ENCODE peak calls at places on chromosomes 6 and 20, in ten cellular contexts. One of them, this sample, is unnamed.

GRCh38 chr6:80205404-80205803 is 98.9 kb downstream of the BCKDHB start:
- DNase-seq in keratinocyte: no peak
- DNase-seq in neural progenitor cell: no peak
- DNase-seq in NT2/D1: no peak
- DNase-seq in GM12878: no peak
- DNase-seq in HCT116: no peak
- DNase-seq in astrocyte: no peak
- DNase-seq in IMR-90: no peak
- DNase-seq in H9: no peak
- DNase-seq in PC-3: no peak
- DNase-seq in this sample: no peak

GRCh38 chr20:31835977-31836852 is 9.2 kb downstream of the FOXS1 start:
- DNase-seq in keratinocyte: peak; percentile 23
- DNase-seq in neural progenitor cell: no peak
- DNase-seq in NT2/D1: no peak
- DNase-seq in GM12878: peak; percentile 23
- DNase-seq in HCT116: peak; percentile 51
- DNase-seq in astrocyte: peak; percentile 91
- DNase-seq in IMR-90: peak; percentile 92
- DNase-seq in H9: no peak
- DNase-seq in PC-3: peak; percentile 94
- DNase-seq in this sample: peak; percentile 95

GRCh38 chr20:50224553-50225255 is 34.1 kb downstream of the CEBPB start:
- DNase-seq in keratinocyte: no peak
- DNase-seq in neural progenitor cell: no peak
- DNase-seq in NT2/D1: no peak
- DNase-seq in GM12878: no peak
- DNase-seq in HCT116: no peak
- DNase-seq in astrocyte: peak; percentile 95
- DNase-seq in IMR-90: peak; percentile 97
- DNase-seq in H9: no peak
- DNase-seq in PC-3: no peak
- DNase-seq in this sample: peak; percentile 93

GRCh38 chr6:152295346-152295745 is 341.8 kb downstream of the SYNE1 start:
- DNase-seq in keratinocyte: no peak
- DNase-seq in neural progenitor cell: no peak
- DNase-seq in NT2/D1: no peak
- DNase-seq in GM12878: no peak
- DNase-seq in HCT116: no peak
- DNase-seq in astrocyte: peak; percentile 98
- DNase-seq in IMR-90: peak; percentile 99
- DNase-seq in H9: no peak
- DNase-seq in PC-3: peak; percentile 47
- DNase-seq in this sample: no peak

GRCh38 chr6:4174042-4174441 is 38.7 kb upstream of the ECI2 start:
- DNase-seq in keratinocyte: no peak
- DNase-seq in neural progenitor cell: no peak
- DNase-seq in NT2/D1: no peak
- DNase-seq in GM12878: no peak
- DNase-seq in HCT116: no peak
- DNase-seq in astrocyte: no peak
- DNase-seq in IMR-90: peak; percentile 87
- DNase-seq in H9: no peak
- DNase-seq in PC-3: peak; percentile 66
- DNase-seq in this sample: no peak

GRCh38 chr6:25934181-25934580 is 3.7 kb upstream of the SLC17A2 start:
- DNase-seq in keratinocyte: no peak
- DNase-seq in neural progenitor cell: no peak
- DNase-seq in NT2/D1: no peak
- DNase-seq in GM12878: no peak
- DNase-seq in HCT116: no peak
- DNase-seq in astrocyte: no peak
- DNase-seq in IMR-90: no peak
- DNase-seq in H9: no peak
- DNase-seq in PC-3: no peak
- DNase-seq in this sample: no peak

GRCh38 chr6:152642578-152643375 is 5.6 kb upstream of the SYNE1 start:
- DNase-seq in keratinocyte: no peak
- DNase-seq in neural progenitor cell: peak; percentile 77
- DNase-seq in NT2/D1: peak; percentile 38
- DNase-seq in GM12878: no peak
- DNase-seq in HCT116: peak; percentile 53
- DNase-seq in astrocyte: peak; percentile 20
- DNase-seq in IMR-90: peak; percentile 55
- DNase-seq in H9: peak; percentile 92
- DNase-seq in PC-3: peak; percentile 60
- DNase-seq in this sample: peak; percentile 78

GRCh38 chr6:42378536-42378935 is 73.2 kb downstream of the TRERF1 start:
- DNase-seq in keratinocyte: no peak
- DNase-seq in neural progenitor cell: no peak
- DNase-seq in NT2/D1: no peak
- DNase-seq in GM12878: no peak
- DNase-seq in HCT116: no peak
- DNase-seq in astrocyte: no peak
- DNase-seq in IMR-90: no peak
- DNase-seq in H9: no peak
- DNase-seq in PC-3: no peak
- DNase-seq in this sample: no peak

GRCh38 chr20:37911838-37912273 is 8.9 kb downstream of the VSTM2L start:
- DNase-seq in keratinocyte: no peak
- DNase-seq in neural progenitor cell: peak; percentile 85
- DNase-seq in NT2/D1: peak; percentile 70
- DNase-seq in GM12878: no peak
- DNase-seq in HCT116: no peak
- DNase-seq in astrocyte: peak; percentile 23
- DNase-seq in IMR-90: peak; percentile 4
- DNase-seq in H9: peak; percentile 87
- DNase-seq in PC-3: peak; percentile 25
- DNase-seq in this sample: no peak

GRCh38 chr6:168208436-168208835 is 111.1 kb downstream of the DACT2 start:
- DNase-seq in keratinocyte: no peak
- DNase-seq in neural progenitor cell: no peak
- DNase-seq in NT2/D1: no peak
- DNase-seq in GM12878: no peak
- DNase-seq in HCT116: no peak
- DNase-seq in astrocyte: no peak
- DNase-seq in IMR-90: no peak
- DNase-seq in H9: no peak
- DNase-seq in PC-3: no peak
- DNase-seq in this sample: no peak

GRCh38 chr6:168208854-168209253 is 110.7 kb downstream of the DACT2 start:
- DNase-seq in keratinocyte: no peak
- DNase-seq in neural progenitor cell: peak; percentile 57
- DNase-seq in NT2/D1: peak; percentile 77
- DNase-seq in GM12878: no peak
- DNase-seq in HCT116: no peak
- DNase-seq in astrocyte: no peak
- DNase-seq in IMR-90: no peak
- DNase-seq in H9: peak; percentile 95
- DNase-seq in PC-3: no peak
- DNase-seq in this sample: no peak

GRCh38 chr6:168206186-168206585 is 113.4 kb downstream of the DACT2 start:
- DNase-seq in keratinocyte: no peak
- DNase-seq in neural progenitor cell: no peak
- DNase-seq in NT2/D1: no peak
- DNase-seq in GM12878: no peak
- DNase-seq in HCT116: no peak
- DNase-seq in astrocyte: no peak
- DNase-seq in IMR-90: no peak
- DNase-seq in H9: no peak
- DNase-seq in PC-3: no peak
- DNase-seq in this sample: peak; percentile 86

GRCh38 chr6:168207421-168208175 is 112.0 kb downstream of the DACT2 start:
- DNase-seq in keratinocyte: no peak
- DNase-seq in neural progenitor cell: no peak
- DNase-seq in NT2/D1: no peak
- DNase-seq in GM12878: no peak
- DNase-seq in HCT116: no peak
- DNase-seq in astrocyte: no peak
- DNase-seq in IMR-90: no peak
- DNase-seq in H9: no peak
- DNase-seq in PC-3: no peak
- DNase-seq in this sample: peak; percentile 66

GRCh38 chr6:168206681-168207274 is 112.8 kb downstream of the DACT2 start:
- DNase-seq in keratinocyte: no peak
- DNase-seq in neural progenitor cell: no peak
- DNase-seq in NT2/D1: no peak
- DNase-seq in GM12878: no peak
- DNase-seq in HCT116: no peak
- DNase-seq in astrocyte: no peak
- DNase-seq in IMR-90: no peak
- DNase-seq in H9: no peak
- DNase-seq in PC-3: no peak
- DNase-seq in this sample: peak; percentile 84
- H3K9ac ChIP-seq in keratinocyte: no peak overlapping the region
- H3K9ac ChIP-seq in neural progenitor cell: no peak overlapping the region
- H3K9ac ChIP-seq in NT2/D1: no peak overlapping the region
- H3K9ac ChIP-seq in GM12878: no peak overlapping the region
- H3K9ac ChIP-seq in HCT116: no peak overlapping the region
- H3K9ac ChIP-seq in astrocyte: no peak overlapping the region
- H3K9ac ChIP-seq in IMR-90: no peak overlapping the region
- H3K9ac ChIP-seq in H9: no peak overlapping the region
- H3K9ac ChIP-seq in PC-3: no peak overlapping the region
- H3K9ac ChIP-seq in this sample: no peak overlapping the region

DNA sequence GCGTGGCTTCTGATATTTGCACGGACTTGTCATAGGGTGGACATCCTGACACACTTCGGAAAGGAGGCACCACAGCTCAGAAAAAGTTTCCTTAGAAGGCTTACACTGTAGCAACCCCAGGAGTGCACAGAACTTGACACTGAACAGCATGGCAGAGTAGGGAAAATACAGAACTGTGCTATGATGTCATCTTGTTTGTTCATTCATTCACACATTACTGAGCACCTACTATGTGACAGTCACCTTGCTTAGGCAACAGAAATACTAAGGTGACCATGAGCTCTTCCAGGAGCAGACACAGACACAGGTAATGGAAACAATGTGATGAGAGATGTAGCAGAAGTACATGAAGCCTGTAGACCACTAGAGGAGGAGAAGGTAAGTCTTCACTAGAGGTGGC is 2.5 kb upstream of the PIGT start:
- DNase-seq in keratinocyte: no peak
- DNase-seq in neural progenitor cell: no peak
- DNase-seq in NT2/D1: no peak
- DNase-seq in GM12878: no peak
- DNase-seq in HCT116: no peak
- DNase-seq in astrocyte: no peak
- DNase-seq in IMR-90: no peak
- DNase-seq in H9: no peak
- DNase-seq in PC-3: no peak
- DNase-seq in this sample: no peak
- H3K4me1 ChIP-seq in keratinocyte: peaks cover 14% of the 10 kb centered on the region
- H3K4me1 ChIP-seq in neural progenitor cell: peaks cover 8% of the 10 kb centered on the region
- H3K4me1 ChIP-seq in NT2/D1: no peaks in the 10 kb centered on the region
- H3K4me1 ChIP-seq in GM12878: peaks cover 5% of the 10 kb centered on the region
- H3K4me1 ChIP-seq in HCT116: peaks cover 4% of the 10 kb centered on the region
- H3K4me1 ChIP-seq in astrocyte: peaks cover 13% of the 10 kb centered on the region
- H3K4me1 ChIP-seq in IMR-90: peaks cover 3% of the 10 kb centered on the region
- H3K4me1 ChIP-seq in H9: no peaks in the 10 kb centered on the region
- H3K4me1 ChIP-seq in PC-3: peaks cover 40% of the 10 kb centered on the region
- H3K4me1 ChIP-seq in this sample: peaks cover 7% of the 10 kb centered on the region

GRCh38 chr6:134177753-134178229 is 125.4 kb upstream of the SLC2A12 start:
- DNase-seq in keratinocyte: no peak
- DNase-seq in neural progenitor cell: no peak
- DNase-seq in NT2/D1: no peak
- DNase-seq in GM12878: no peak
- DNase-seq in HCT116: no peak
- DNase-seq in astrocyte: peak; percentile 52
- DNase-seq in IMR-90: peak; percentile 69
- DNase-seq in H9: no peak
- DNase-seq in PC-3: no peak
- DNase-seq in this sample: no peak
- H3K9ac ChIP-seq in keratinocyte: peak overlapping the region; percentile 64
- H3K9ac ChIP-seq in neural progenitor cell: no peak overlapping the region
- H3K9ac ChIP-seq in NT2/D1: no peak overlapping the region
- H3K9ac ChIP-seq in GM12878: no peak overlapping the region
- H3K9ac ChIP-seq in HCT116: no peak overlapping the region
- H3K9ac ChIP-seq in astrocyte: peak overlapping the region; percentile 71
- H3K9ac ChIP-seq in IMR-90: peak overlapping the region; percentile 82
- H3K9ac ChIP-seq in H9: no peak overlapping the region
- H3K9ac ChIP-seq in PC-3: no peak overlapping the region
- H3K9ac ChIP-seq in this sample: peak overlapping the region; percentile 43

GRCh38 chr6:32865724-32866443 is 11.9 kb downstream of the PSMB9 start:
- DNase-seq in keratinocyte: no peak
- DNase-seq in neural progenitor cell: no peak
- DNase-seq in NT2/D1: no peak
- DNase-seq in GM12878: no peak
- DNase-seq in HCT116: no peak
- DNase-seq in astrocyte: no peak
- DNase-seq in IMR-90: no peak
- DNase-seq in H9: no peak
- DNase-seq in PC-3: no peak
- DNase-seq in this sample: no peak

GRCh38 chr6:32862725-32863124 is 8.7 kb downstream of the PSMB9 start:
- DNase-seq in keratinocyte: no peak
- DNase-seq in neural progenitor cell: no peak
- DNase-seq in NT2/D1: no peak
- DNase-seq in GM12878: no peak
- DNase-seq in HCT116: no peak
- DNase-seq in astrocyte: no peak
- DNase-seq in IMR-90: no peak
- DNase-seq in H9: no peak
- DNase-seq in PC-3: no peak
- DNase-seq in this sample: no peak

GRCh38 chr6:32867022-32867477 is 13.1 kb downstream of the PSMB9 start:
- DNase-seq in keratinocyte: no peak
- DNase-seq in neural progenitor cell: no peak
- DNase-seq in NT2/D1: no peak
- DNase-seq in GM12878: no peak
- DNase-seq in HCT116: no peak
- DNase-seq in astrocyte: no peak
- DNase-seq in IMR-90: no peak
- DNase-seq in H9: no peak
- DNase-seq in PC-3: no peak
- DNase-seq in this sample: no peak

GRCh38 chr6:32867559-32868256 is 13.7 kb downstream of the PSMB9 start:
- DNase-seq in keratinocyte: no peak
- DNase-seq in neural progenitor cell: no peak
- DNase-seq in NT2/D1: no peak
- DNase-seq in GM12878: no peak
- DNase-seq in HCT116: no peak
- DNase-seq in astrocyte: no peak
- DNase-seq in IMR-90: no peak
- DNase-seq in H9: no peak
- DNase-seq in PC-3: no peak
- DNase-seq in this sample: no peak

DNA sequence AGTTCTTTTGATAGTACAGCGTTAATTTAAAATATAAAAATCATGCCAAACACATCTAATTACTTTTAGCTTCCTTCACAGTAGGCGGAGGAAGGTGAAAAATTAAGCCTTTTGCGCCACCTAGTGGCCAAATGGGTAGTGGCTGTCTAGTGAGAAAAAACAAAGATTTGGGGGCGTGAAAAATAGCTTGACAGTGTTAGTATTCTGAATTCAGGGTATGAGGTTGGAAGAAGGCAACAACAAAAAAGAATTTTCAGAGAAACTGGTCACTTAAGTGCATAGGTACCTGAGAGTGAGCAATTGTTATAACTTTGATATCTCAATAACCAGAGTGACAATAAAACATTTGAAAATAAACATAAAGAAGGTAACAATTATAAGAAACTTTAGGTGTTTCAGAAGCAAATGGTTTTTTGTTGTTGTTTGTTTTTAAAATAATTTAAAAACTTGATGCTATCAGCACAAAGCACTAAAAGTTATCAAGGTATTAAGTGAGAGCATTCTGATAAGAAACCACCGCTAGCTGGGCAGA is 14.3 kb downstream of the PSMB9 start:
- DNase-seq in keratinocyte: no peak
- DNase-seq in neural progenitor cell: peak; percentile 85
- DNase-seq in NT2/D1: no peak
- DNase-seq in GM12878: no peak
- DNase-seq in HCT116: peak; percentile 63
- DNase-seq in astrocyte: peak; percentile 27
- DNase-seq in IMR-90: peak; percentile 65
- DNase-seq in H9: peak; percentile 54
- DNase-seq in PC-3: peak; percentile 87
- DNase-seq in this sample: no peak
- H3K4me1 ChIP-seq in keratinocyte: no peaks in the 10 kb centered on the region
- H3K4me1 ChIP-seq in neural progenitor cell: no peaks in the 10 kb centered on the region
- H3K4me1 ChIP-seq in NT2/D1: no peaks in the 10 kb centered on the region
- H3K4me1 ChIP-seq in GM12878: peaks cover 23% of the 10 kb centered on the region
- H3K4me1 ChIP-seq in HCT116: no peaks in the 10 kb centered on the region
- H3K4me1 ChIP-seq in astrocyte: no peaks in the 10 kb centered on the region
- H3K4me1 ChIP-seq in IMR-90: no peaks in the 10 kb centered on the region
- H3K4me1 ChIP-seq in H9: no peaks in the 10 kb centered on the region
- H3K4me1 ChIP-seq in PC-3: no peaks in the 10 kb centered on the region
- H3K4me1 ChIP-seq in this sample: peaks cover 2% of the 10 kb centered on the region

This sample was measured in kidney.